ENCODE peak calls at places on chromosomes 2 and 18, in six cellular contexts. One of them, this sample, is unnamed.

GRCh38 chr2:239329284-239329971 is 71.4 kb downstream of the HDAC4 start:
- DNase-seq in breast epithelium: no peak
- DNase-seq in transverse colon: peak; percentile 65
- DNase-seq in GM23338: no peak
- DNase-seq in upper lobe of left lung: no peak
- DNase-seq in GM12892: no peak
- DNase-seq in this sample: peak; percentile 23

GRCh38 chr2:240433973-240434727 is 1.3 kb upstream of the GPC1 start:
- DNase-seq in breast epithelium: peak; percentile 52
- DNase-seq in transverse colon: peak; percentile 39
- DNase-seq in GM23338: no peak
- DNase-seq in upper lobe of left lung: peak; percentile 49
- DNase-seq in GM12892: no peak
- DNase-seq in this sample: no peak

GRCh38 chr18:47260924-47261701 is 9.7 kb upstream of the SKOR2 start:
- DNase-seq in breast epithelium: no peak
- DNase-seq in transverse colon: no peak
- DNase-seq in GM23338: peak; percentile 73
- DNase-seq in upper lobe of left lung: peak; percentile 68
- DNase-seq in GM12892: no peak
- DNase-seq in this sample: no peak

GRCh38 chr18:24022141-24022540 is 7.6 kb downstream of the TTC39C start:
- DNase-seq in breast epithelium: no peak
- DNase-seq in transverse colon: no peak
- DNase-seq in GM23338: no peak
- DNase-seq in upper lobe of left lung: no peak
- DNase-seq in GM12892: no peak
- DNase-seq in this sample: no peak

GRCh38 chr2:224155896-224156295 is 116.8 kb upstream of the SERPINE2 start:
- DNase-seq in breast epithelium: no peak
- DNase-seq in transverse colon: no peak
- DNase-seq in GM23338: no peak
- DNase-seq in upper lobe of left lung: no peak
- DNase-seq in GM12892: no peak
- DNase-seq in this sample: no peak

GRCh38 chr2:8676915-8677645 is 4.8 kb upstream of the ID2 start:
- DNase-seq in breast epithelium: peak; percentile 37
- DNase-seq in transverse colon: peak; percentile 29
- DNase-seq in GM23338: peak; percentile 53
- DNase-seq in upper lobe of left lung: no peak
- DNase-seq in GM12892: no peak
- DNase-seq in this sample: no peak

GRCh38 chr2:16302969-16303592 is 362.6 kb downstream of the CYRIA start:
- DNase-seq in breast epithelium: no peak
- DNase-seq in transverse colon: no peak
- DNase-seq in GM23338: no peak
- DNase-seq in upper lobe of left lung: no peak
- DNase-seq in GM12892: no peak
- DNase-seq in this sample: no peak

GRCh38 chr2:45253151-45253550 is 243.9 kb upstream of the SIX2 start:
- DNase-seq in breast epithelium: no peak
- DNase-seq in transverse colon: no peak
- DNase-seq in GM23338: no peak
- DNase-seq in upper lobe of left lung: no peak
- DNase-seq in GM12892: no peak
- DNase-seq in this sample: no peak

GRCh38 chr2:239400000-239400831 is 604 bp downstream of the HDAC4 start:
- DNase-seq in breast epithelium: peak; percentile 41
- DNase-seq in transverse colon: peak; percentile 37
- DNase-seq in GM23338: no peak
- DNase-seq in upper lobe of left lung: peak; percentile 89
- DNase-seq in GM12892: no peak
- DNase-seq in this sample: no peak

GRCh38 chr2:67394734-67395133 is 2.4 kb upstream of the ETAA1 start:
- DNase-seq in breast epithelium: no peak
- DNase-seq in transverse colon: no peak
- DNase-seq in GM23338: no peak
- DNase-seq in upper lobe of left lung: no peak
- DNase-seq in GM12892: no peak
- DNase-seq in this sample: no peak

GRCh38 chr2:215728504-215729065 is 284.8 kb downstream of the MREG start:
- DNase-seq in breast epithelium: no peak
- DNase-seq in transverse colon: no peak
- DNase-seq in GM23338: no peak
- DNase-seq in upper lobe of left lung: no peak
- DNase-seq in GM12892: no peak
- DNase-seq in this sample: no peak

GRCh38 chr2:63029058-63029457 is 21.6 kb upstream of the OTX1 start:
- DNase-seq in breast epithelium: no peak
- DNase-seq in transverse colon: no peak
- DNase-seq in GM23338: no peak
- DNase-seq in upper lobe of left lung: no peak
- DNase-seq in GM12892: no peak
- DNase-seq in this sample: no peak

GRCh38 chr18:10139783-10140410 is 226.1 kb downstream of the VAPA start:
- DNase-seq in breast epithelium: no peak
- DNase-seq in transverse colon: no peak
- DNase-seq in GM23338: no peak
- DNase-seq in upper lobe of left lung: no peak
- DNase-seq in GM12892: no peak
- DNase-seq in this sample: no peak

GRCh38 chr2:169165791-169166190 is 96.4 kb downstream of the DHRS9 start:
- DNase-seq in breast epithelium: no peak
- DNase-seq in transverse colon: no peak
- DNase-seq in GM23338: no peak
- DNase-seq in upper lobe of left lung: no peak
- DNase-seq in GM12892: no peak
- DNase-seq in this sample: no peak

GRCh38 chr2:199851499-199851816 is 466 bp upstream of the FTCDNL1 start:
- DNase-seq in breast epithelium: no peak
- DNase-seq in transverse colon: no peak
- DNase-seq in GM23338: no peak
- DNase-seq in upper lobe of left lung: no peak
- DNase-seq in GM12892: no peak
- DNase-seq in this sample: no peak

GRCh38 chr2:212237350-212238095 is 301.1 kb downstream of the ERBB4 start:
- DNase-seq in breast epithelium: no peak
- DNase-seq in transverse colon: no peak
- DNase-seq in GM23338: peak; percentile 72
- DNase-seq in upper lobe of left lung: no peak
- DNase-seq in GM12892: no peak
- DNase-seq in this sample: no peak

GRCh38 chr2:222470802-222471468 is 46.6 kb downstream of the SGPP2 start:
- DNase-seq in breast epithelium: no peak
- DNase-seq in transverse colon: no peak
- DNase-seq in GM23338: peak; percentile 49
- DNase-seq in upper lobe of left lung: no peak
- DNase-seq in GM12892: no peak
- DNase-seq in this sample: no peak

GRCh38 chr2:74413001-74413698 is 8.3 kb downstream of the C2orf81 start:
- DNase-seq in breast epithelium: peak; percentile 87
- DNase-seq in transverse colon: no peak
- DNase-seq in GM23338: no peak
- DNase-seq in upper lobe of left lung: no peak
- DNase-seq in GM12892: no peak
- DNase-seq in this sample: peak; percentile 47

GRCh38 chr2:74414475-74414874 is 6.9 kb downstream of the C2orf81 start:
- DNase-seq in breast epithelium: no peak
- DNase-seq in transverse colon: no peak
- DNase-seq in GM23338: peak; percentile 59
- DNase-seq in upper lobe of left lung: peak; percentile 75
- DNase-seq in GM12892: no peak
- DNase-seq in this sample: no peak

GRCh38 chr2:74415762-74416395 is 5.5 kb downstream of the C2orf81 start:
- DNase-seq in breast epithelium: no peak
- DNase-seq in transverse colon: no peak
- DNase-seq in GM23338: peak; percentile 91
- DNase-seq in upper lobe of left lung: peak; percentile 76
- DNase-seq in GM12892: no peak
- DNase-seq in this sample: no peak

GRCh38 chr2:74416721-74417120 is 4.7 kb downstream of the C2orf81 start:
- DNase-seq in breast epithelium: no peak
- DNase-seq in transverse colon: no peak
- DNase-seq in GM23338: no peak
- DNase-seq in upper lobe of left lung: no peak
- DNase-seq in GM12892: no peak
- DNase-seq in this sample: no peak

DNA sequence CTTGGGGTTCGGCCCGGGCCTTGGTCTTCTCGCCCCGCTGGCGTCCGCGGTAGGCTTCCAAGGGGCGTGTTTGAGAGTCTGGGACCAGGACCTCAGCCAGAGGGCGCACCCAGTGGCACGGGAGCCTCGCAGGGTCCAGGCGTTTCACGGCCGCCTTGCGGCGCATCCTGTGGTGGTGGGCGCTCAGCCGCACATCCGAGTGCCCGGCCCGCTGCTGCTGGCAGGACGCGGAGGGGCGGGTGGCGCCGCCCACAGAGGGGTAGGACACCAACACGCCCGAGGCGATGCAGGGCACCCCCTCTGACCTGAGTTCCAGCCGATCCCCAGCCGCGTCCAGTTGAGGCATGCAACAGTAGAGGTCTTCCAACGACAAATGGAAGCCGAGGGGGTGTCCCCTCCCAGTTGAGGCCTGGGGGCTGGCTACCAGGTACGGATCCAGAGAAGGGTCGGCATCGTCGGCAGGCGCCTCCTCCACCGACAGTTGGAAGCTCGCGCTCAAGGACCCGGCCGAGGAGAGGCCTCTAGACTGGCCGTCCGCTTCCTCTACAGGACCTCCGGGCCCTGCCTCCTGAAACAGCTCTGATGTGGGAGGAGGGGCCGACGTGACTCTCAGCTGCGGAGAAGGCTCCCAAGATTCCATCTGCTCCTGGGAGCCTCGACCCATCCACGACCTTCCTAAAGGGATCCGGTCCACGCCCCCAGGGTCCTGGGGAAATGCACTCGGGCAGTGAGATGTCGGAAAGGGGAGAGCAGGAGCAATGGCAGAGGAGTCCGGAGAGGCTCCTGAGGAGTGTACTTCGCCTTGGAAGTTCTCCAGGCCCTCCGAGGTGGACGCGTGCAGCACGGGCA is 6.3 kb downstream of the C2orf81 start:
- DNase-seq in breast epithelium: no peak
- DNase-seq in transverse colon: peak; percentile 51
- DNase-seq in GM23338: peak; percentile 81
- DNase-seq in upper lobe of left lung: peak; percentile 89
- DNase-seq in GM12892: no peak
- DNase-seq in this sample: peak; percentile 51
- TF ChIP-seq POLR2AphosphoS5 in breast epithelium: no peak
- TF ChIP-seq POLR2AphosphoS5 in transverse colon: no peak
- TF ChIP-seq POLR2AphosphoS5 in GM23338: peak; percentile 61
- TF ChIP-seq POLR2AphosphoS5 in upper lobe of left lung: peak; percentile 6
- TF ChIP-seq POLR2AphosphoS5 in GM12892: no peak
- TF ChIP-seq POLR2AphosphoS5 in this sample: no peak

DNA sequence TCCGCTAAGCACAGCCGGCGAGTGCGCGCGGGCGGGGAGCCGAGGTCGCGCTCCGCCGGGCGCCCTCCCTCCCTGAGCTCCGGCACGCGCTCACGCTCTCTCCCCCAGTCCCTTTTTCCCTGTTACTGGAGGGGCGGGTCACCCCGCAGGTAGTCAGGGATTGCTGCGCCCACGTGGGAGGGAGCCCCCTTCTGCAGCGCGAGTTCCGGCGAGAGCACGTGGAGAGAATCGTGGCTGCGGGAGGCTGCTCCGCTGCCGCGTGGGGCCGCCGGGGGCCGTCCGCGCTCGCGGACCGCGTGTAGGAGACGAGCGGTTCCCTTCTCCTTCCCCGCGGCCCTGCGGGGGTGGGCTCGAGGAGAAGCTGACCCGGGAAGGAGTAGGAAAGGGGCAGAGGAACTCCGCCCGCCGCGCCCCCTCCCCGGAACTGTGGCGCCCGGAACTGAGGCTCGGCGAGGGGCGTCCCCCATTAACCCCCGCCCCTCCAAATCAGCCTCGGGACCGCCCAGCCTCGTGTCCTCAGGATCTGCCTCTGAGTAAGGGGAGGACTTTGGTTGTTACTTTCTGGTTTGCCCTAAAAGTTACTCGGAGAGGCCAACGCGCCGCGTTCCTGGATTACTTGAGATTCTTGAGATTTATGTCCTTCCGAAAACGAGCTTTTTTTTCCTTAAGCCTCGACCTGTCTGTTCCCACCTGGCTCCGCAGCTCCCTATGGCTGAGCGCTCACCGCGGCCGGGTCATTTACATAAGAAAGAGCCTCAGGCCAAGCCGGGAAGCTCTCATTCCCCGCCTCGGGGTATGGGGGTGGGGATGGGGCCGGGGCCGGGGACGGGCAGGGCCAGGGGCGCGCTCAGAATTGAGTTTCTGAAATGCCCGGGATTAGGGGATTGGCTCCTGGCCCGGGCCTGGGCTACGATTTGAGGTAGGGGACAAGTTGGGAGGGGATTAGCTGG is 1.2 kb downstream of the HK2 start:
- DNase-seq in breast epithelium: no peak
- DNase-seq in transverse colon: peak; percentile 65
- DNase-seq in GM23338: peak; percentile 97
- DNase-seq in upper lobe of left lung: peak; percentile 91
- DNase-seq in GM12892: peak; percentile 75
- DNase-seq in this sample: peak; percentile 60
- TF ChIP-seq POLR2AphosphoS5 in breast epithelium: no peak
- TF ChIP-seq POLR2AphosphoS5 in transverse colon: peak; percentile 30
- TF ChIP-seq POLR2AphosphoS5 in GM23338: peak; percentile 77
- TF ChIP-seq POLR2AphosphoS5 in upper lobe of left lung: no peak
- TF ChIP-seq POLR2AphosphoS5 in GM12892: no peak
- TF ChIP-seq POLR2AphosphoS5 in this sample: no peak

GRCh38 chr2:71776227-71776626 is 322.9 kb downstream of the DYSF start:
- DNase-seq in breast epithelium: no peak
- DNase-seq in transverse colon: no peak
- DNase-seq in GM23338: no peak
- DNase-seq in upper lobe of left lung: no peak
- DNase-seq in GM12892: no peak
- DNase-seq in this sample: no peak
- TF ChIP-seq POLR2AphosphoS5 in breast epithelium: no peak
- TF ChIP-seq POLR2AphosphoS5 in transverse colon: peak; percentile 68
- TF ChIP-seq POLR2AphosphoS5 in GM23338: no peak
- TF ChIP-seq POLR2AphosphoS5 in upper lobe of left lung: no peak
- TF ChIP-seq POLR2AphosphoS5 in GM12892: no peak
- TF ChIP-seq POLR2AphosphoS5 in this sample: no peak

DNA sequence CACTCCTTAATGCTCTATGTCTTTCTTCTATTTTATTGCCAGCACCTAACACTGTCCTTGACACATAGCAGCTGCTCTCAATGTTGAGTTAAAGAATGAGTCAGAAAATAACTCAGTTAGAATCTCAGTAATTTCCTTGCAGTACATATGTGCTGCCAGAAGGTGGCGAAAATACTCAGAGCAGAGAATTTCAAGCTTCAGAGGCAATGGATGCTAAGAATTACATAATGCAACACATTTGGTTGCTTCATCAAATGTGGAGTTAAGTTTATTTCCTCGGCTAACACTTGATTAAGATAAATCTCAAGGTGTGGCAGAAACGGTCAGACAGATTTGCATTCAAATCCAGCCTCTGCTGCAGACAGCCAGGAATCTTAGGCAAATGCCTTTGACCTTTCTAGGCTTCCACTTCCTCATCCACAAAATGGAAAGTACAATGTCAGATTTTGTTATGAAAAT is 105.6 kb downstream of the VSNL1 start:
- DNase-seq in breast epithelium: no peak
- DNase-seq in transverse colon: peak; percentile 64
- DNase-seq in GM23338: peak; percentile 80
- DNase-seq in upper lobe of left lung: no peak
- DNase-seq in GM12892: no peak
- DNase-seq in this sample: peak; percentile 42
- TF ChIP-seq POLR2AphosphoS5 in breast epithelium: no peak
- TF ChIP-seq POLR2AphosphoS5 in transverse colon: peak; percentile 66
- TF ChIP-seq POLR2AphosphoS5 in GM23338: no peak
- TF ChIP-seq POLR2AphosphoS5 in upper lobe of left lung: no peak
- TF ChIP-seq POLR2AphosphoS5 in GM12892: no peak
- TF ChIP-seq POLR2AphosphoS5 in this sample: peak; percentile 81

GRCh38 chr2:203898697-203899096 is 31.1 kb downstream of the CTLA4 start:
- DNase-seq in breast epithelium: no peak
- DNase-seq in transverse colon: no peak
- DNase-seq in GM23338: no peak
- DNase-seq in upper lobe of left lung: no peak
- DNase-seq in GM12892: no peak
- DNase-seq in this sample: no peak
- TF ChIP-seq POLR2AphosphoS5 in breast epithelium: no peak
- TF ChIP-seq POLR2AphosphoS5 in transverse colon: peak; percentile 47
- TF ChIP-seq POLR2AphosphoS5 in GM23338: no peak
- TF ChIP-seq POLR2AphosphoS5 in upper lobe of left lung: no peak
- TF ChIP-seq POLR2AphosphoS5 in GM12892: no peak
- TF ChIP-seq POLR2AphosphoS5 in this sample: no peak